ENCODE peak calls at places on chromosomes 3 and 15, in four cellular contexts. H, G, Z and W are unnamed samples.

GRCh38 chr3:149375164-149375823 is 2.2 kb downstream of the TM4SF1 start:
- DNase-seq in G (no peak), H (no peak), Z (peak; percentile 69), W (no peak)

GRCh38 chr3:190491533-190492054 is 22.3 kb upstream of the IL1RAP start:
- DNase-seq in H (no peak), Z (no peak), G (no peak), W (peak; percentile 48)

GRCh38 chr3:5217824-5218595 is 30.5 kb downstream of the EDEM1 start:
- DNase-seq in Z (no peak), G (no peak), H (no peak), W (peak; percentile 74)

GRCh38 chr3:48402281-48402732 is 27.6 kb downstream of the PLXNB1 start:
- DNase-seq in G (peak; percentile 46), Z (peak; percentile 99), H (no peak), W (peak; percentile 91)

GRCh38 chr3:60579734-60580133 is 671.5 kb downstream of the FHIT start:
- DNase-seq in H (no peak), Z (peak; percentile 88), G (no peak), W (peak; percentile 94)

GRCh38 chr3:155983834-155984474 is 113.5 kb downstream of the GMPS start:
- DNase-seq in Z (no peak), H (no peak), G (no peak), W (no peak)

GRCh38 chr3:57682284-57682683 is 10.6 kb downstream of the DENND6A start:
- DNase-seq in Z (no peak), G (no peak), H (no peak), W (no peak)

GRCh38 chr15:76439542-76439941 is 103.0 kb downstream of the ISL2 start:
- DNase-seq in H (no peak), Z (no peak), G (no peak), W (no peak)

GRCh38 chr15:77831989-77832388 is 199.3 kb upstream of the LINGO1 start:
- DNase-seq in G (no peak), Z (peak; percentile 10), H (no peak), W (peak; percentile 30)

GRCh38 chr15:20341901-20342605 is 199.5 kb downstream of the GOLGA6L6 start:
- DNase-seq in H (no peak), G (no peak), Z (peak; percentile 93), W (no peak)

GRCh38 chr3:51559266-51559907 is 20.9 kb downstream of the RAD54L2 start:
- DNase-seq in H (no peak), Z (peak; percentile 68), G (no peak), W (peak; percentile 57)

GRCh38 chr3:128266453-128266852 is 113.2 kb downstream of the EEFSEC start:
- DNase-seq in G (no peak), H (no peak), Z (no peak), W (no peak)

GRCh38 chr3:45906681-45907220 is 20.4 kb downstream of the CCR9 start:
- DNase-seq in H (no peak), G (no peak), Z (peak; percentile 91), W (peak; percentile 78)

GRCh38 chr3:184465883-184466412 is 86.1 kb downstream of the CHRD start:
- DNase-seq in G (no peak), H (no peak), Z (no peak), W (no peak)
- H3K4me2 ChIP-seq in G (no peak overlapping the region), H (no peak overlapping the region), Z (no peak overlapping the region), W (peak overlapping the region; percentile 27)

GRCh38 chr15:48965972-48966371 is 2.3 kb upstream of the SHC4 start:
- DNase-seq in G (peak; percentile 23), Z (peak; percentile 65), H (peak; percentile 9), W (no peak)

GRCh38 chr15:48964898-48965297 is 1.2 kb upstream of the SHC4 start:
- DNase-seq in G (no peak), H (no peak), Z (no peak), W (no peak)

GRCh38 chr15:48967336-48967735 is 3.6 kb upstream of the SHC4 start:
- DNase-seq in H (no peak), G (no peak), Z (peak; percentile 73), W (no peak)

GRCh38 chr15:48968066-48968465 is 4.3 kb upstream of the SHC4 start:
- DNase-seq in G (no peak), H (no peak), Z (no peak), W (no peak)

DNA sequence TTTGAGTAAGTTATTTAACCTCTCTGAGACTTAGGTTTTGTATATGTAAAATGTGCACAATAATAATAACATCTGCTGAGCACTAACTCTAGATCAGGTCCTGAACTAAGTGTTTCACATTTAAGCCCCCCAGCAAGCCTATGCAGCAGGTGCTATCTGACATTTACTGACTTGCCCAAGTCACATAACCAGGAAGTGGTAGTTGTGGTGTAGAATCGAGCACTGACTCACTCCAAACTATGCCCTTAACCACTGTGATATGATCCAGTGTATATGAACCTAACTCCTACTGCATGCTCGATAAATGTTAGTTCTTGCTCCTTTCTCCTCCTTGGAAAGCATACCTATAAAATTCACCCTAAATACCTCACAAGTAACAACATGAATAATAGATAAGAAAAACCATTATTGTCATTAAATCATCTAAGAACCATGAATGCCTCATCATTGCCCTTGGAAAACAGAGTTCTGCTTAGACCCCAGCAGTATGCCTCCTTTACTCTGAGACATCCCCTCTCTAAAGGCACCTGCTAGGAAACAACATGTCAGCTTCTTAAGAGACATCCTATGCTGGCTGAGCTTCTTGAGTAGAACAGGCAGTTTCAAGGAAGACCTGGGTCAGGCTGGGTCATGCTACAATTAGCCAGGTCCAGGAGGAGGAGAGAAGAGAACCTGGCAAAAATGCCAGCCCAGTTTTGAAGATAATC is 3.0 kb upstream of the SHC4 start:
- DNase-seq in H (no peak), G (no peak), Z (no peak), W (peak; percentile 87)
- H3K4me2 ChIP-seq in H (no peak overlapping the region), G (no peak overlapping the region), Z (no peak overlapping the region), W (peak overlapping the region; percentile 13)

GRCh38 chr3:29245441-29245840 is 35.4 kb upstream of the RBMS3 start:
- DNase-seq in H (no peak), Z (no peak), G (no peak), W (no peak)

GRCh38 chr3:29241855-29242254 is 39.0 kb upstream of the RBMS3 start:
- DNase-seq in Z (no peak), G (no peak), H (no peak), W (no peak)

GRCh38 chr3:29249829-29250228 is 31.0 kb upstream of the RBMS3 start:
- DNase-seq in G (no peak), H (no peak), Z (no peak), W (no peak)

DNA sequence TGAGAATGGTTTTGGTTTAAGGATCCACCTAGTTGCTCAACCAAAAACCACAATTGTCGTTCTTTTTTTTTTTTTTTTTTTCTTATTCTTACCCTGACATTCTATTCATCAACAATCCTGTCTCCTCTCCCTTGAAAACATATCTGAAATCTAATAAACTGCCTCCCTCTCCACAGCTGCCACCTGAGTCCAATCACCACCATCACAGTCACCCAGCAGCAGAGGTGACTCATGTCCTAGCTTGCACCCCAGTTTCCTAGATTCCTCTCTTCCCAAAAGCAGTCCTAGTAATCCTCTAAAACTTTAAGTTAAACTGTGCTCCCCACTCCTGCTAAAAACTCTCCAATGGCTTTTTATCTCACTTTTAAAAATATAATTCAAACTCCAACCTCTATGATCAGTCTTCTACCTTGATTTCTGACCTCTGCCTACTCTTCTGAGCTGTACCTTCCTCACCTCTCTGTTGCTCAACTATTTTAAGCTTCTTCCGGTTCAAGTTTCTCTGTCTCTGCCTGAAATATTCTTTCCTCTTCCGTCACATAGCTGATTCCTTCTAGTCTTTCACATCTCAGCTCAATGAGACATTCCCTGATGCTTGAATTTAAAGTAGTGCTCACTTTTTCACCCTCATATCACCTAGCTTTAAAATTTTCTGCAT is 33.7 kb upstream of the RBMS3 start:
- DNase-seq in G (no peak), Z (no peak), H (no peak), W (no peak)
- H3K4me2 ChIP-seq in G (no peak overlapping the region), Z (no peak overlapping the region), H (no peak overlapping the region), W (no peak overlapping the region)

DNA sequence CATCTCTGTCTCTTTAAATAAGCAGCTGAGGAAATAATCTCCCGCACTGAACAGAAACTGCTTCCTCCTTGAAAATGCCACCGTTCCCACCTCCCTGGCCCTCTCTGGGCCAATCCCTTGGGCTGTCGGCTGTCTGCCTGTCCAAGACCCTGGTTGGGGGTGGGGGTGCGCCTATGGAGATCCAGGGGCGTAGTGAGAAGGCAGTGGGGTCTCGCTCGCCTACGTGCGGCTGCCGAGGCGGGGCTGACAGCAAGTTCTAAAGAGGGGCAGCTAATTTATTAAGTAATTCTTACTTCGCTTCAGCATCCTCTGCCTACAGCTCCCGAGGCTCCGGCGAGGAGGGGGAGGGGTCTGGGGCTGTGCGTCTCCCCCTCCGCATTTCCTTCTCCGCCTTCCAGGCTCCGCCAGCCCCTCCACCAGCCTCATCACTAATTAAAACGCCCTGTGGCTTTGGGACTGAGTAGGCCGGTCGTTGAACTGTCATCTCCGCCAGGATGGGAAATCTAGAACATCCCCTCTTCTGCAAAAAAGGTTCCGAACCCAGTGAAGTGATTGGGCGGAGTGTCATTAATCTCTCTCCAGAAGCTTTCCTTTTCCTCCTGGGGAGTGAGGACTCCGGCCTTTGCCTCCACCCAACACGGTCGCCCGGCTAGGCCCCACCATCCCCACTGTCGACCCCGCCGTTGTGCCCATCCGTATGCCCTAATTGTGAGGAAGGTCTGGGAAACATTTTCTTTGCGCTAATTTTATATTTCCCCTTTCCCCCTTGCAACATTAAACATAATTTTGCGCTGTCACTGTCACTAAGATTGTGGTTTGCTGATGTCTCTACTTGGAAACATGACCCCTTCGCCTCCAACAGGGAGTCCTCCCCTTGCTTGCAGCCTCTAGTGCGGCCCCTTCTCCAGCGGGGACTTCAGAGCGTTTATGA is 16.9 kb downstream of the NR2F2 start:
- DNase-seq in G (no peak), H (no peak), Z (no peak), W (no peak)
- H3K4me2 ChIP-seq in G (no peak overlapping the region), H (no peak overlapping the region), Z (peak overlapping the region; percentile 21), W (peak overlapping the region; percentile 93)

GRCh38 chr3:108329087-108329486 is 32.7 kb downstream of the HHLA2 start:
- DNase-seq in H (no peak), G (no peak), Z (no peak), W (no peak)
- H3K4me2 ChIP-seq in H (no peak overlapping the region), G (no peak overlapping the region), Z (no peak overlapping the region), W (no peak overlapping the region)